ENCODE peak calls at places on chromosomes 4 and X, in five cellular contexts. P is GM23248, R is MM.1S, M is OCI-LY7, H is GM23338. A is an unnamed sample.

GRCh38 chr4:187098429-187098828 is 374.8 kb upstream of the FAT1 start:
- DNase-seq in P (no peak), R (no peak), M (no peak), H (no peak), A (no peak)

GRCh38 chr4:86940176-86940575 is 5.4 kb downstream of the AFF1 start:
- DNase-seq in P (peak; percentile 67), R (no peak), M (no peak), H (no peak), A (no peak)

GRCh38 chr4:7390366-7390765 is 44.4 kb downstream of the PSAPL1 start:
- DNase-seq in P (no peak), R (no peak), M (no peak), H (no peak), A (no peak)

GRCh38 chr4:3784469-3785291 is 18.5 kb downstream of the ADRA2C start:
- DNase-seq in P (no peak), R (no peak), M (no peak), H (no peak), A (no peak)

GRCh38 chr4:16508968-16509367 is 282.7 kb upstream of the TAPT1 start:
- DNase-seq in P (peak; percentile 22), R (no peak), M (peak; percentile 4), H (peak; percentile 67), A (peak; percentile 42)

GRCh38 chrX:1477801-1478458 is 25.2 kb upstream of the ASMTL start:
- DNase-seq in P (no peak), R (no peak), M (no peak), H (no peak), A (no peak)

GRCh38 chr4:6478546-6479220 is 6.3 kb upstream of the PPP2R2C start:
- DNase-seq in P (no peak), R (no peak), M (no peak), H (no peak), A (no peak)

GRCh38 chr4:38805530-38806145 is 1.0 kb upstream of the TLR1 start:
- DNase-seq in P (peak; percentile 12), R (peak; percentile 73), M (peak; percentile 85), H (no peak), A (no peak)

GRCh38 chr4:87120411-87121162 is 99.8 kb downstream of the KLHL8 start:
- DNase-seq in P (no peak), R (no peak), M (no peak), H (no peak), A (peak; percentile 71)

GRCh38 chrX:154785711-154786110 is 19.6 kb downstream of the MPP1 start:
- DNase-seq in P (no peak), R (no peak), M (no peak), H (no peak), A (no peak)
- H3K4me2 ChIP-seq in P (no peak overlapping the region), R (peak overlapping the region; percentile 31), M (no peak overlapping the region), H (no peak overlapping the region), A (no peak overlapping the region)

DNA sequence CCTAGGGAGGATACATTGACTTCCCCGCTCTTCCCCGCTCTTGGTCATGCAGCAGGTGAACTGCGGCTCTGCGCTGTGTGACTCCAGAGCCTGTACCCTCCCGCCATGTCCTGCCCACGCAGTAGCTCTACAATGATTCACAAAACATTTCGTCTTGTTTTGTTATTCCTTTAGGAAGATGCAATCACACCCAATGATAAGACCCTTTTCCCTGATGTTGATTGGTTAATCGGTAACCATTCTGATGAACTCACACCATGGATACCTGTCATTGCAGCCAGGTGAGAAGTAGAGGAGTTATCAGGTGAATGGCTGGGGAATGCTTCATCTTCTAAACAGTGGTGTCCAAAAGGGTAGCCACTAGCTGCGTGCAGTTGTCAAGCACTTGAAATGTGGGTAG is 23.2 kb downstream of the TRMT44 start:
- DNase-seq in P (no peak), R (no peak), M (no peak), H (no peak), A (no peak)
- H4K20me1 ChIP-seq in P (no peaks in the 10 kb centered on the region), R (no peaks in the 10 kb centered on the region), M (peaks cover 6% of the 10 kb centered on the region), H (peaks cover 9% of the 10 kb centered on the region), A (no peaks in the 10 kb centered on the region)

GRCh38 chr4:106615961-106616360 is 247.4 kb upstream of the GIMD1 start:
- DNase-seq in P (peak; percentile 11), R (no peak), M (no peak), H (no peak), A (peak; percentile 12)

GRCh38 chr4:106624674-106625073 is 256.1 kb upstream of the GIMD1 start:
- DNase-seq in P (peak; percentile 66), R (no peak), M (no peak), H (no peak), A (no peak)

GRCh38 chr4:106615407-106615945 is 246.9 kb upstream of the GIMD1 start:
- DNase-seq in P (no peak), R (no peak), M (no peak), H (no peak), A (no peak)

GRCh38 chr4:106614446-106614845 is 245.9 kb upstream of the GIMD1 start:
- DNase-seq in P (peak; percentile 15), R (no peak), M (no peak), H (no peak), A (peak; percentile 2)

DNA sequence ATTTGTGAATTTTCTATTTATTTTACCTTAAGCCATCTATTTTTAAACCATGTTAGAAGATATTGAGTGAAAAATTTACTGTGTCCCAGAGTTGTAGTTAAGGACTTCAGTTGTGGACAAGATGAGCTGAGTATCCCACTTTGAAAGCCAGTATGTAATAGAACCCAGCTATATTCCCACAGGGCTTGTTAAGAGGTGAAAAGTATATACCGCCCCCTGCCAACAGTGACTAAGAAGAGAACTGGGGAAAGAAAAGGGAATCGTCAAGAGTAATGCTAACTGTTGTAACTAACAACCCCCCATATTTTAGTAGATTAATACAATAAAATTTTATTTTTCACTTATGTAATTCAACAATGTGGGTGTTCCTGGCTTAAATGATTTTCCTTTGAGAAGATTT is 250.3 kb upstream of the GIMD1 start:
- DNase-seq in P (peak; percentile 39), R (no peak), M (no peak), H (peak; percentile 66), A (no peak)
- H3K9me2 ChIP-seq in P (no peaks in the 10 kb centered on the region), R (no peaks in the 10 kb centered on the region), M (no peaks in the 10 kb centered on the region), H (no peaks in the 10 kb centered on the region), A (no peaks in the 10 kb centered on the region)

DNA sequence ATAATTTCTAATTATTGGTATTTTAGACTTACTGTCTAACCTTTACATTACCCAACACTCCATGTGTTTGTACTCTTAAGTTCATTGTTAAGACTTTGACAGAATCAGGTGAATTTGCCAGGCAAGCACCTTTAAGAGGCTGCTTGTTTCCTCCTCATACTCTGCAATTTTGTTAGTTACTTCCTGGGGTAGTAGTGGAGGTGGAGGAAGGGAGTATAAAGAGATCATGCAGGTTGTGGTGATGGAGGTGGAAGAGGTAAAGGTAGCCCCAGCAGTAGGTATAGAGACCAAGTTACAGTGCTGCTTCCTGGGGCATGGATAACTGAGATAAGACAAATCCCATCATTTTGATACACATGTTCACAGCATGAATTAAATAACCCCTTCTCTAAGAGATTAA is 6.7 kb downstream of the WDR44 start:
- DNase-seq in P (no peak), R (no peak), M (no peak), H (no peak), A (no peak)
- H3K4me2 ChIP-seq in P (no peak overlapping the region), R (no peak overlapping the region), M (no peak overlapping the region), H (peak overlapping the region; percentile 20), A (no peak overlapping the region)

DNA sequence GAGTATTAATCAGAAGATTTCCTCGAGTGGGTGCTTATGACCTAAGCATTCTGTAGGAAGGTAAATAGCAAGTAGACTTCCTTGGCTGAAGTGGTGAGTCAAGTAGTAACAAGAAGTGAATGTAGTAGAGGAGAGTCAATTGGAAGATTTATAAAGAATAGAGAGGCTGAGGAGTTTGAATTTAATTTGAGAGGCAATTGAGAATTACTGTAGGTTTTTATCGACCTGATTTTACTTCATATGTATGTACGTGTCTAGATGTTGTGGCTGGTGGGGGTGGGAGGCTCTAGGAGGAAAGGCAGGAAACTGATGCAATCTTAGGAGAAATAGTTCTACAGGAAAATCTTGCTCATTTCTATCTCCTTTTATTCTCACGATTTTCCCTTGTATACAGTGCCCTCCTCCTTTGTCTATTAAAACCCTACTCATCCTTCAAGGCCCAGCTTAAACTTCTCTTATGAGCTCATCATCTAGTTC is 8.7 kb downstream of the OGT start:
- DNase-seq in P (peak; percentile 85), R (no peak), M (no peak), H (no peak), A (peak; percentile 46)
- H4K20me1 ChIP-seq in P (peaks cover 20% of the 10 kb centered on the region), R (peaks cover 68% of the 10 kb centered on the region), M (peaks cover 52% of the 10 kb centered on the region), H (peaks cover 46% of the 10 kb centered on the region), A (peaks cover 89% of the 10 kb centered on the region)

DNA sequence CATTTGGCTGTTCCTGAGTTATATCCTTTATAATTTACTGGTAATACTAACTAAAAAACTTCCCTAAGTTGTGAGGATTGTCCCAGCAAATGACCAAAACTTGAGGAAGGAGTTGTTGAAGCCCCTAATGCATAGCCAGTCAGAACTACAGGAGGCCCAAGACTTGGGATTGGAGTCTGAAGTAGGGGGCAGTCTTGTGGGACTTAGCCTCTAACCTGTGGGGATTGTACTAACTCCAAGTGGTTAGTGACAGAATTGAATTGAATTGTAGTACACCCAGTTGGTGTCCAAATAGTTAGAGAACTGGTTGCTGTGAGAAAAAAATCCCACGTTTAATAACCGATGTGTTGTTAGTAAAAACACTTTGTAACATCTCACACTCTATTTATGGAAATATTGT is 1506.3 kb downstream of the ADGRL3 start:
- DNase-seq in P (no peak), R (no peak), M (no peak), H (peak; percentile 9), A (peak; percentile 8)
- H3K9me2 ChIP-seq in P (no peaks in the 10 kb centered on the region), R (no peaks in the 10 kb centered on the region), M (no peaks in the 10 kb centered on the region), H (no peaks in the 10 kb centered on the region), A (no peaks in the 10 kb centered on the region)

GRCh38 chrX:149711545-149712236 is at the start of gene MAGEA11:
- DNase-seq in P (no peak), R (no peak), M (no peak), H (no peak), A (no peak)
- H3K4me2 ChIP-seq in P (no peak within 1 kb of the TSS), R (no peak within 1 kb of the TSS), M (no peak within 1 kb of the TSS), H (no peak within 1 kb of the TSS), A (no peak within 1 kb of the TSS)

A was measured in PC-3.